ENCODE peak calls at places on chromosomes 6 and 20, in ten cellular contexts. U is BJ, X is K562, K is lung, M is fibroblast of lung, Y is lower leg skin, F is BE2C, D is choroid plexus epithelial cell, L is kidney epithelial cell, O is PC-3. T is an unnamed sample.

GRCh38 chr6:150876598-150876997 is 11.1 kb downstream of the MTHFD1L start:
- DNase-seq in U (no peak), X (no peak), K (no peak), M (peak), Y (no peak), F (peak), D (peak), L (no peak), O (no peak), T (peak)

GRCh38 chr6:106745824-106746610 is 116.6 kb downstream of the QRSL1 start:
- DNase-seq in U (no peak), X (no peak), K (no peak), M (no peak), Y (no peak), F (no peak), D (no peak), L (no peak), O (peak), T (no peak)

GRCh38 chr6:111952326-111952725 is 79.1 kb upstream of the FYN start:
- DNase-seq in U (no peak), X (no peak), K (no peak), M (no peak), Y (no peak), F (no peak), D (peak), L (no peak), O (no peak), T (no peak)

GRCh38 chr20:33516882-33517281 is 27.0 kb downstream of the CBFA2T2 start:
- DNase-seq in U (no peak), X (no peak), K (no peak), M (no peak), Y (no peak), F (no peak), D (peak), L (no peak), O (peak), T (no peak)

GRCh38 chr6:17710331-17710730 is 3.6 kb upstream of the NUP153 start:
- DNase-seq in U (no peak), X (no peak), K (no peak), M (peak), Y (no peak), F (no peak), D (peak), L (no peak), O (no peak), T (no peak)

GRCh38 chr6:27814665-27815424 is 97.4 kb downstream of the OR2B2 start:
- DNase-seq in U (peak), X (no peak), K (peak), M (peak), Y (peak), F (peak), D (peak), L (peak), O (peak), T (peak)

GRCh38 chr6:153172815-153173214 is 41.7 kb upstream of the RGS17 start:
- DNase-seq in U (no peak), X (no peak), K (no peak), M (no peak), Y (no peak), F (peak), D (no peak), L (no peak), O (no peak), T (no peak)

GRCh38 chr6:4948781-4949450 is 54.9 kb downstream of the RPP40 start:
- DNase-seq in U (no peak), X (no peak), K (no peak), M (no peak), Y (no peak), F (no peak), D (no peak), L (no peak), O (no peak), T (no peak)

GRCh38 chr20:57802877-57803717 is 93.3 kb upstream of the PMEPA1 start:
- DNase-seq in U (no peak), X (no peak), K (no peak), M (no peak), Y (no peak), F (no peak), D (peak), L (no peak), O (no peak), T (no peak)

GRCh38 chr20:25036331-25036936 is 21.5 kb downstream of the ACSS1 start:
- DNase-seq in U (no peak), X (no peak), K (no peak), M (no peak), Y (no peak), F (no peak), D (no peak), L (no peak), O (no peak), T (no peak)

GRCh38 chr20:24634855-24635254 is 165.4 kb downstream of the SYNDIG1 start:
- DNase-seq in U (peak), X (peak), K (no peak), M (peak), Y (peak), F (peak), D (peak), L (peak), O (peak), T (peak)

GRCh38 chr6:162726997-162727346 is 594 bp downstream of the PRKN start:
- DNase-seq in U (no peak), X (no peak), K (no peak), M (no peak), Y (no peak), F (no peak), D (peak), L (no peak), O (peak), T (no peak)

GRCh38 chr6:53159558-53159957 is 10.9 kb upstream of the GCM1 start:
- DNase-seq in U (no peak), X (no peak), K (no peak), M (peak), Y (no peak), F (no peak), D (no peak), L (no peak), O (peak), T (no peak)

GRCh38 chr6:162385980-162386379 is 341.6 kb downstream of the PRKN start:
- DNase-seq in U (no peak), X (no peak), K (no peak), M (peak), Y (no peak), F (no peak), D (peak), L (no peak), O (no peak), T (no peak)

GRCh38 chr20:45336530-45337366 is 11.5 kb downstream of the SDC4 start:
- DNase-seq in U (peak), X (no peak), K (no peak), M (peak), Y (no peak), F (no peak), D (peak), L (peak), O (peak), T (peak)

GRCh38 chr6:169229611-169230321 is 23.9 kb downstream of the THBS2 start:
- DNase-seq in U (no peak), X (no peak), K (no peak), M (no peak), Y (no peak), F (no peak), D (no peak), L (no peak), O (no peak), T (no peak)

GRCh38 chr6:145498425-145498824 is 236.9 kb downstream of the EPM2A start:
- DNase-seq in U (no peak), X (no peak), K (no peak), M (no peak), Y (no peak), F (no peak), D (no peak), L (no peak), O (no peak), T (no peak)

GRCh38 chr6:4573958-4574481 is 202.2 kb upstream of the CDYL start:
- DNase-seq in U (no peak), X (no peak), K (no peak), M (peak), Y (peak), F (no peak), D (peak), L (no peak), O (no peak), T (no peak)

GRCh38 chr20:16712541-16712947 is 17.3 kb upstream of the SNRPB2 start:
- DNase-seq in U (no peak), X (no peak), K (no peak), M (no peak), Y (no peak), F (no peak), D (no peak), L (no peak), O (no peak), T (no peak)

GRCh38 chr6:113347420-113347819 is 509.7 kb upstream of the MARCKS start:
- DNase-seq in U (no peak), X (no peak), K (no peak), M (peak), Y (no peak), F (peak), D (peak), L (no peak), O (peak), T (peak)

GRCh38 chr6:68728580-68728979 is 93.5 kb downstream of the ADGRB3 start:
- DNase-seq in U (no peak), X (no peak), K (no peak), M (peak), Y (no peak), F (no peak), D (no peak), L (no peak), O (no peak), T (no peak)

GRCh38 chr6:68728124-68728523 is 93.0 kb downstream of the ADGRB3 start:
- DNase-seq in U (no peak), X (no peak), K (no peak), M (peak), Y (no peak), F (no peak), D (peak), L (no peak), O (no peak), T (no peak)

GRCh38 chr6:68727699-68728098 is 92.6 kb downstream of the ADGRB3 start:
- DNase-seq in U (no peak), X (no peak), K (no peak), M (no peak), Y (no peak), F (no peak), D (no peak), L (no peak), O (no peak), T (no peak)

GRCh38 chr6:68730291-68731054 is 95.4 kb downstream of the ADGRB3 start:
- DNase-seq in U (no peak), X (no peak), K (no peak), M (peak), Y (no peak), F (no peak), D (no peak), L (no peak), O (no peak), T (no peak)

DNA sequence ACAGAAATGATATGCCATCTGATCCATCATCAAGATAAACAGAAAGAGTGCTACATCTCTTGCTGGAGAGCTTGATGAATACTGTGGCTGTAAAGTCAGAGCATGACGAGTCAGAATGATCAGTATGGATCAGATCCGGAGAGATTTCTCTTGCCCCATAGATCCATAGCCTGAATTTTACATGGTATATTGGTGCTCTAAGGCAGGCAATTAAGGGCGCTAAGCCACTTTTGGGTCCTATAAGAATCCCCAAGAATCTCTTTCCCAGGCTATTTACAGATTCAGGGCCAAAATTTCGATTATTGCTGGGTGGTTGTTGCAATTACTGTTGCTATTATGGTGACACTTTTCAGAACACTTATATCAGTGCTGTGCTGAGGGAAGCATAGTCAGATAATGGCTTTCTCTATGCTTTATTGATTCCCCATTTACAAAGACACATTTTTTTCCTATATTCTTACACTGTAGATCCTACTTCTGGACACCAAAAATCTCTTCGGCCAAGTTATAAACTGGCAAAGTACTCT is 94.4 kb downstream of the ADGRB3 start:
- DNase-seq in U (no peak), X (no peak), K (no peak), M (no peak), Y (no peak), F (no peak), D (no peak), L (no peak), O (no peak), T (no peak)
- H3K4me3 ChIP-seq in U (no peak), X (no peak), K (no peak), M (no peak), Y (no peak), F (no peak), D (no peak), L (no peak), O (no peak), T (no peak)

DNA sequence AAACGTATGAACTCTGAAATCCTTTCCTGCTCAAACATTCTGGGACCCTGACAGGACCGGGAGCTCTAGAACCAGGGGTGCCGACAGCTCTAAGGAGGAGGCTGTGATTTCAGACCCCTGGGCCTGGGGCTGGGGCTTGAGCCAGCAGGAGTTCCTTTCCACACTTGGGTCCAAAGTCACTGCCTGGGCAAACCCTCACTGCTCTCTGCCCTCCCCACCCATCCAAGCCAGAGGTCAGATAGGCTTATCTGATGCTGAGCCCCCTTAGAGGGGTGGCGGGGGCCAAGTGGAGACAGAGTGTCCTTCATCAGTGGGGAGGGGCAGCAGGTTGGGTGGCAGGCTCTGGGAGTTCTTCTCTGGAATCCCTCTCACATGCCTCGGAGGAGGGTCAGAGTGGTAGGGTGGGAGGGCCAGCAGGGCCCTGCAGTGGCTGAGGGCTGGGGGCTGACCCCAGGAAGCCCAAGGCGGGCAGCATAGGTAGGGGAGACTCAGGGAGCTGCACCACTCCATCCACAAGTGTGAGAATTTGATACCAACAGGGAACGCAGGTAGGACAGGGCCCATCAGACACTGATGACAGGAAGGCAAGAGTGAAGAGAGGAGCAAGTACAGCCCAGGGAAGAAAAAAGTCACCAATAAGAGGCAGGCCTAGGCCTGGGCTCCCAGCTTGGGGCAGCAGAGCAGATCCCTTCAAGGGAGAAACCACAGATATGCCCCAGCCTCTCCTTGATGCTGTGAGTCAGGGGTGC is 121.0 kb downstream of the MRPL14 start:
- DNase-seq in U (no peak), X (no peak), K (no peak), M (no peak), Y (no peak), F (no peak), D (peak), L (peak), O (no peak), T (no peak)
- H3K4me3 ChIP-seq in U (no peak), X (no peak), K (no peak), M (no peak), Y (no peak), F (no peak), D (no peak), L (no peak), O (no peak), T (no peak)

GRCh38 chr6:159106627-159107241 is 61.9 kb upstream of the TAGAP start:
- DNase-seq in U (no peak), X (peak), K (peak), M (peak), Y (peak), F (peak), D (peak), L (no peak), O (peak), T (peak)

GRCh38 chr6:159108438-159108985 is 60.7 kb upstream of the FNDC1 start:
- DNase-seq in U (no peak), X (no peak), K (no peak), M (no peak), Y (peak), F (no peak), D (no peak), L (no peak), O (no peak), T (no peak)

GRCh38 chr6:159109391-159109790 is 59.8 kb upstream of the FNDC1 start:
- DNase-seq in U (no peak), X (no peak), K (no peak), M (no peak), Y (peak), F (no peak), D (no peak), L (no peak), O (no peak), T (peak)

GRCh38 chr6:159105716-159106115 is 60.9 kb upstream of the TAGAP start:
- DNase-seq in U (no peak), X (no peak), K (no peak), M (no peak), Y (no peak), F (no peak), D (no peak), L (no peak), O (no peak), T (no peak)

DNA sequence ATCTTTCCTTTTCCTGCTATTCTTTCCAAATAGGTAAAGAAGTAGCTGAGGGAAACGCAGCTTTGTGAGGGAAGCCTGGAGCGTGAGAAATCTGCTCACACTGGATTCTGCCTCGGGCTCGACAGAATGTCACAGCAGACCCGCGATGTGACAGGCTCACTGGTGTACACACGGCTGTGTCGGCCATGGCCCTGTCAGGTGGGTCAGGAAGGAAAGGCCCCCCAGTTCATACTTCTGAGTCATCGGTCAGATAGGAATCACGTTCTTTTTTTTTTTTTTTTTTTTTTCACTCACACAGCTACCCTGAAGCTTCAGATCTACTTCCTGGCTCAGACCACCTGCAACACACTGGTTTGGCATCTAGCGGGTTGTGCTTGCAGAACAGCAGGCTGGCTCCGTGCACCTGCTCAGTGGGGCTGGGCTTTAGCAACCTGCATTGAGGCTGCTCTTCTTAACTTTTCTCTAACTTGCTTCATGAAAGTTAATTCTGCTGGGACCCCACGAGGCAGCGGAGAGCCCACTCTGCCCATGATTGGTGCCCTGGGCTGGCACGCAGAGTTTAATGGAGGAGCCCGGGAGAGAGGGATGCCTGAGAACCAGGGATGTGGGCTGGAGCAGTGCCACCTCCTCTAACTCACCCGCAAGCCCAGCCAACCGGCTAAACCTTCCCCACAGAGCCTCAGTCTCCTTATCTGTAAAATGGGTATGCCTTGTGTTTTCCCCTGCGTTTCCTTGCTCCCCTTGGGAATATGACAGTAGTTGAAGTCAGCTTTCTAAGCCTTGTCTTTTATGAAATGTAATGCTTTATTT is 61.5 kb upstream of the FNDC1 start:
- DNase-seq in U (no peak), X (no peak), K (no peak), M (no peak), Y (peak), F (peak), D (no peak), L (no peak), O (no peak), T (no peak)
- H3K4me3 ChIP-seq in U (no peak), X (no peak), K (peak), M (no peak), Y (no peak), F (peak), D (no peak), L (no peak), O (no peak), T (no peak)

DNA sequence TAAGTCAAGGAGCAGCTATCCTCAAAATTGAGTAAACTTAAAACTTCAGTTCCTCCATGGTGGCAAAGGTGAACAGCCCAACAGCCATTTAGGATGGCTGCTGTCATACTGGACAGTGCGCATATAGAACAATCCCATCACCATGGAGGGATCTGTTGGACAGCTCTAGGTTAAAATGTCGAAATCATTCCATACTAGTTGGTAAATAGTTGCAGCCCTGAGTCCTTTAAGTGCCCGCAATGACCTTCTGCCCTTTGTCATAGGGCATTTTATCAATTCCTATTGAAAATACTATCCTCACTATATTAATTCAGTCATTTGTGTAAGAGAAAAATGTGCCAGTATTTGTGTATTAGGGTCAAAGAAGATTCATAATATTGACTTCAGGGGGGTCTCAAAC is 8.9 kb upstream of the ARMH2 start:
- DNase-seq in U (no peak), X (no peak), K (no peak), M (no peak), Y (no peak), F (no peak), D (no peak), L (no peak), O (no peak), T (no peak)
- H3K4me3 ChIP-seq in U (no peak), X (no peak), K (no peak), M (no peak), Y (no peak), F (no peak), D (no peak), L (no peak), O (no peak), T (no peak)

DNA sequence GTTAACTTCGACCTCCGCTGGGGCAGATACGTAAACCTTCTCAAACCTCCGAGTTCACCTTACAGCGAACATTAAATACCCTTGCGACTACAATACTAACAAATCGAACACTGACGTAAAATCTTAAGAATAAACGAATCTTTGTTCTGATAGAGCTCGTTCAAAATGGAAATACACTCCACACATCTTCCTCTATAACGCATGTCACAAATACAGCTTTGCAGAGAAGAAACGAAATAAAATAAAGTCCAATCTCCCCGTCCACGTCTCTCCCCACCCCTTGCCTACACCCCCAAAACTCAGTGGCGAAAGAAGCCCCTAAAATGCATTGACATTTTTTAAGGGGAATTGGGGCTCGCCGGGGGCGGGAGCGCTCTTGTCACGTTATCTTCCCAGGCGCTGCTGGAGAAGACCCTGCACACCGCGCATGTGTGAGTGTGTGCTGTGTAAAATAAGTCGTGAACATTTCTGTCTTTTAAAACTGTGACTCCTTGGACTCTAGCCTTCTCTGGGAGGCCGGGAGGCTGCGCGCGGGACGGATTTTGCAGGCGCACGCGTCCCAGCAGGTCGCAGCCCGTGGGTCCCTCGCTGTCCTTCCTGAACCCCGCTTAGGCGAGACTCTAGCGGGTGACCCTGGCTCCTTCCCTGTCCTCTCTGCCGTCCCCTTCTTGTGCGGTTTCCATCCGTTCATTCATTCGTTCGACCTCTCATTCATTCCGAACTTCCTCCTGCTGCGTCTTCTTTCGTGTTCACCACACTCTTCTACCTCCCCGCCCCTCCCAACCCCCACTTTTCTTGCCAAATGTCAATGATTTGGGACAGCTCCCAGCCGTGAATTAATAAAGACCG is 2.4 kb downstream of the NRN1 start:
- DNase-seq in U (no peak), X (no peak), K (no peak), M (peak), Y (no peak), F (no peak), D (no peak), L (no peak), O (no peak), T (peak)
- H3K4me3 ChIP-seq in U (peak), X (no peak), K (peak), M (no peak), Y (peak), F (peak), D (no peak), L (peak), O (no peak), T (peak)

GRCh38 chr20:4099905-4100675 is 84.7 kb upstream of the RNF24 start:
- DNase-seq in U (no peak), X (no peak), K (no peak), M (peak), Y (no peak), F (no peak), D (no peak), L (no peak), O (no peak), T (peak)
- H3K4me3 ChIP-seq in U (no peak), X (no peak), K (no peak), M (no peak), Y (no peak), F (no peak), D (no peak), L (no peak), O (no peak), T (no peak)